ENCODE peak calls at places on chromosomes 7 and 10, in five cellular contexts. K, C, I, Y and D are unnamed samples.

GRCh38 chr10:14740684-14741247 is 33.9 kb downstream of the FAM107B start:
- DNase-seq in K (no peak), C (no peak), I (no peak), Y (no peak), D (no peak)

GRCh38 chr10:31479752-31480151 is 160.7 kb downstream of the ZEB1 start:
- DNase-seq in K (no peak), C (no peak), I (no peak), Y (no peak), D (no peak)

GRCh38 chr7:40907286-40907685 is 772.5 kb downstream of the SUGCT start:
- DNase-seq in K (no peak), C (no peak), I (no peak), Y (no peak), D (no peak)

GRCh38 chr7:158684329-158684728 is 20.3 kb downstream of the NCAPG2 start:
- DNase-seq in K (no peak), C (no peak), I (peak; percentile 56), Y (no peak), D (no peak)

GRCh38 chr10:43202657-43203490 is 64.0 kb downstream of the RASGEF1A start:
- DNase-seq in K (peak; percentile 19), C (no peak), I (no peak), Y (peak; percentile 99), D (peak; percentile 31)

GRCh38 chr10:44860811-44861751 is 50.1 kb upstream of the TMEM72 start:
- DNase-seq in K (peak; percentile 53), C (peak; percentile 96), I (peak; percentile 63), Y (peak; percentile 30), D (peak; percentile 68)

GRCh38 chr10:35218339-35218955 is 91.8 kb downstream of the CREM start:
- DNase-seq in K (peak; percentile 88), C (peak; percentile 81), I (peak; percentile 85), Y (peak; percentile 54), D (peak; percentile 92)

GRCh38 chr10:127193125-127193524 is 3.3 kb downstream of the INSYN2A start:
- DNase-seq in K (no peak), C (peak; percentile 16), I (no peak), Y (no peak), D (peak; percentile 78)

GRCh38 chr10:119867317-119867716 is 5.3 kb downstream of the MCMBP start:
- DNase-seq in K (no peak), C (no peak), I (no peak), Y (no peak), D (no peak)

GRCh38 chr10:77970869-77971803 is 44.6 kb upstream of the DLG5 start:
- DNase-seq in K (peak; percentile 90), C (peak; percentile 82), I (peak; percentile 96), Y (no peak), D (peak; percentile 87)

GRCh38 chr10:46543379-46544014 is 13.0 kb downstream of the GPRIN2 start:
- DNase-seq in K (peak; percentile 18), C (no peak), I (no peak), Y (no peak), D (no peak)

GRCh38 chr10:76218045-76218444 is 786.6 kb downstream of the LRMDA start:
- DNase-seq in K (no peak), C (no peak), I (no peak), Y (no peak), D (no peak)

GRCh38 chr7:121113288-121113687 is 124.8 kb downstream of the CPED1 start:
- DNase-seq in K (no peak), C (peak; percentile 25), I (no peak), Y (no peak), D (peak; percentile 16)

GRCh38 chr10:105681051-105681450 is 1040.0 kb downstream of the SORCS3 start:
- DNase-seq in K (no peak), C (peak; percentile 4), I (no peak), Y (no peak), D (peak; percentile 29)

GRCh38 chr10:120542591-120542990 is 85.6 kb downstream of the PLPP4 start:
- DNase-seq in K (no peak), C (no peak), I (no peak), Y (no peak), D (no peak)

GRCh38 chr7:44283381-44284211 is 41.8 kb downstream of the CAMK2B start:
- DNase-seq in K (peak; percentile 8), C (no peak), I (no peak), Y (peak; percentile 41), D (no peak)

GRCh38 chr10:132768346-132769248 is 17.4 kb downstream of the NKX6-2 start:
- DNase-seq in K (no peak), C (no peak), I (no peak), Y (no peak), D (no peak)

GRCh38 chr7:16753932-16754571 is 497 bp downstream of the TSPAN13 start:
- DNase-seq in K (no peak), C (no peak), I (peak; percentile 4), Y (peak; percentile 72), D (peak; percentile 66)

GRCh38 chr10:93515963-93516450 is 19.6 kb downstream of the CEP55 start:
- DNase-seq in K (no peak), C (no peak), I (peak; percentile 68), Y (no peak), D (no peak)

GRCh38 chr10:63208981-63209380 is 75.9 kb downstream of the NRBF2 start:
- DNase-seq in K (no peak), C (no peak), I (peak; percentile 13), Y (no peak), D (peak; percentile 53)

GRCh38 chr7:138776156-138776833 is 21.5 kb upstream of the TMEM213 start:
- DNase-seq in K (no peak), C (no peak), I (no peak), Y (no peak), D (no peak)

GRCh38 chr10:73332379-73332778 is 26.3 kb downstream of the CFAP70 start:
- DNase-seq in K (no peak), C (no peak), I (no peak), Y (no peak), D (no peak)

GRCh38 chr7:73850781-73851207 is 8.5 kb upstream of the METTL27 start:
- DNase-seq in K (peak; percentile 77), C (peak; percentile 99), I (peak; percentile 99), Y (no peak), D (peak; percentile 95)

GRCh38 chr7:84336741-84337140 is 142.2 kb upstream of the SEMA3A start:
- DNase-seq in K (no peak), C (no peak), I (no peak), Y (no peak), D (peak; percentile 6)

GRCh38 chr7:144969787-144970186 is 133.9 kb upstream of the TPK1 start:
- DNase-seq in K (no peak), C (no peak), I (no peak), Y (no peak), D (no peak)

GRCh38 chr10:97640868-97641811 is 669 bp downstream of the PI4K2A start:
- DNase-seq in K (peak; percentile 41), C (peak; percentile 23), I (peak; percentile 66), Y (peak; percentile 83), D (peak; percentile 63)

GRCh38 chr10:101018600-101019439 is 12.1 kb downstream of the PDZD7 start:
- DNase-seq in K (peak; percentile 74), C (peak; percentile 77), I (peak; percentile 71), Y (peak; percentile 97), D (peak; percentile 93)

GRCh38 chr10:59098811-59099452 is 77.5 kb upstream of the PHYHIPL start:
- DNase-seq in K (no peak), C (peak; percentile 1), I (peak; percentile 66), Y (no peak), D (peak; percentile 28)